ENCODE peak calls at places on chromosomes 4 and X, in six cellular contexts. O is GM12878; U is cardiac muscle cell; T is adrenal gland; S is A549; R is CD8-positive, alpha-beta memory T cell. H is an unnamed sample.

GRCh38 chrX:131626681-131627296 is 82.9 kb downstream of the OR13H1 start:
- DNase-seq in S (peak; percentile 15), U (peak; percentile 7), T (no peak), R (no peak), O (no peak), H (peak; percentile 32)

GRCh38 chr4:183011213-183011907 is 87.7 kb upstream of the WWC2 start:
- DNase-seq in R (no peak), T (no peak), O (no peak), U (no peak), S (no peak), H (peak; percentile 29)

GRCh38 chrX:39633293-39633692 is 464.5 kb downstream of the BCOR start:
- DNase-seq in R (no peak), S (no peak), U (peak; percentile 32), T (no peak), O (no peak), H (no peak)

GRCh38 chr4:7867191-7867590 is 72.5 kb downstream of the AFAP1 start:
- DNase-seq in U (no peak), T (no peak), O (no peak), R (no peak), S (no peak), H (no peak)

GRCh38 chr4:139515531-139515958 is 40.5 kb downstream of the SETD7 start:
- DNase-seq in R (no peak), U (peak; percentile 27), S (no peak), O (no peak), T (peak; percentile 60), H (no peak)

GRCh38 chr4:41380758-41381157 is 124.0 kb downstream of the UCHL1 start:
- DNase-seq in O (no peak), T (no peak), U (no peak), S (no peak), R (no peak), H (no peak)

GRCh38 chrX:46588263-46588662 is 14.7 kb downstream of the CHST7 start:
- DNase-seq in R (no peak), S (no peak), U (peak; percentile 86), O (no peak), T (peak; percentile 18), H (peak; percentile 22)

GRCh38 chrX:29992083-29992482 is 223.3 kb upstream of the MAGEB2 start:
- DNase-seq in R (no peak), S (no peak), U (no peak), O (no peak), T (no peak), H (peak; percentile 2)

GRCh38 chr4:152937535-152938236 is 1.6 kb downstream of the FHDC1 start:
- DNase-seq in S (peak; percentile 23), U (peak; percentile 38), R (no peak), T (no peak), O (no peak), H (no peak)

GRCh38 chr4:24683116-24683515 is 98.8 kb upstream of the DHX15 start:
- DNase-seq in S (no peak), R (no peak), U (no peak), O (no peak), T (no peak), H (no peak)

GRCh38 chrX:121307441-121307840 is 260.0 kb downstream of the GLUD2 start:
- DNase-seq in S (no peak), O (peak; percentile 63), R (no peak), U (peak; percentile 27), T (no peak), H (no peak)

GRCh38 chr4:76213415-76214268 is at the start of gene SCARB2:
- DNase-seq in T (peak; percentile 87), U (peak; percentile 94), O (no peak), S (peak; percentile 60), R (peak; percentile 64), H (peak; percentile 78)

GRCh38 chrX:47351706-47352105 is 18.7 kb upstream of the ZNF157 start:
- DNase-seq in O (no peak), R (no peak), S (no peak), T (peak; percentile 46), U (peak; percentile 30), H (peak; percentile 34)

GRCh38 chr4:48341776-48342558 is 638 bp downstream of the SLAIN2 start:
- DNase-seq in U (peak; percentile 48), S (no peak), R (peak; percentile 43), T (peak; percentile 52), O (no peak), H (peak; percentile 22)

GRCh38 chrX:129115104-129115503 is 408.2 kb downstream of the SMARCA1 start:
- DNase-seq in S (peak; percentile 13), O (no peak), U (peak; percentile 6), T (peak; percentile 13), R (no peak), H (peak; percentile 34)

GRCh38 chrX:107676559-107677378 is 48.5 kb downstream of the PRPS1 start:
- DNase-seq in U (peak; percentile 96), S (peak; percentile 62), O (no peak), T (peak; percentile 91), R (peak; percentile 1), H (peak; percentile 80)

GRCh38 chr4:42331914-42332368 is 65.3 kb upstream of the SHISA3 start:
- DNase-seq in U (peak; percentile 61), S (peak; percentile 15), O (no peak), T (no peak), R (no peak), H (peak; percentile 59)

GRCh38 chr4:152172146-152172545 is 363.7 kb downstream of the FBXW7 start:
- DNase-seq in T (no peak), R (no peak), U (no peak), O (no peak), S (no peak), H (no peak)

GRCh38 chr4:22910200-22910599 is 217.5 kb downstream of the GBA3 start:
- DNase-seq in U (no peak), T (no peak), S (no peak), R (no peak), O (no peak), H (no peak)

DNA sequence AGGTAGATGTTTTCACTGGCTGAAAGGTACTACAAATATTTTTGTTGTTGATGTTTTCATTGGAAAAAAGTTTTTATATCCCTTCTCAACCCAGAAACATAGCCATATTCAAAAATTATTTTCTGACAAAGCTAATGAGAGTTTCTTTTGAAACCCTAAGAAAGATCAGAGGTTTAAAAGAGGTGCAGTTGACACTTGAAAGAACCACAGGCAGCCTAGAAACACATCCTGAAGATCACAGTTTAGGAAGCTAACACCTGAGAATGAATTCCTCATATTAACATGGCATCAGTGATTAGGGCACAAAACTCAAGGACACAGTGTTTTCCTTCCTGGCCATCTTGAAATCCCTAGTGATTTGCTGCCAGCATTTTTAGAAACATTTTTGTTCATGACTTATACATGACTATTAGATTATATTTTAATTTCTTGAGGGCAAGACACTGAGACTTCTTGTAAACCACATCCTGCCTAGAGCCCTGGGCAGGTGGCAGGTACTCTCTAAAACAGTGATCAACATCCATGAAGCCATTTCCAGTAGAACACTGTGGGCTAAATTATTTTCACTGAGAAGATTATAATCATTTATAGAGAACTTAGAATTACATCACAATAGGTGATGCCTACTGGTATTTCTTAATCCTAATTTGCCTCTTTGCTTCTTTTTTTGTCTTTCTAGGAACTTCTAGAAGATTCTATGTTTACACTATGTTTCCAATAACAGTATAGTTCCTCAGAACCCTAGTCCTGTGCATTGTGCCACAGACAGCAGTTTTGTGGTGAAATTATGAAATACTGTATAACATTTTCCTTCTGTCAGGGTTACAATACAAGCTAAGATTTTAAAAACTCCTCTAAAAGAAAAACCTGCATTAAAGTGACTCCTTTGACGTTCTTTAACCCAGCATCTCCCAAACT is 79.9 kb downstream of the ARSJ start:
- DNase-seq in O (peak; percentile 45), R (no peak), T (no peak), S (no peak), U (no peak), H (no peak)
- H3K27ac ChIP-seq in O (peak overlapping the region; percentile 70), R (no peak overlapping the region), T (no peak overlapping the region), S (no peak overlapping the region), U (no peak overlapping the region), H (no peak overlapping the region)

GRCh38 chr4:185255868-185256267 is 46.5 kb downstream of the SNX25 start:
- DNase-seq in O (no peak), T (no peak), U (no peak), S (no peak), R (no peak), H (no peak)
- H3K27ac ChIP-seq in O (peak overlapping the region; percentile 38), T (no peak overlapping the region), U (no peak overlapping the region), S (no peak overlapping the region), R (peak overlapping the region; percentile 62), H (no peak overlapping the region)

DNA sequence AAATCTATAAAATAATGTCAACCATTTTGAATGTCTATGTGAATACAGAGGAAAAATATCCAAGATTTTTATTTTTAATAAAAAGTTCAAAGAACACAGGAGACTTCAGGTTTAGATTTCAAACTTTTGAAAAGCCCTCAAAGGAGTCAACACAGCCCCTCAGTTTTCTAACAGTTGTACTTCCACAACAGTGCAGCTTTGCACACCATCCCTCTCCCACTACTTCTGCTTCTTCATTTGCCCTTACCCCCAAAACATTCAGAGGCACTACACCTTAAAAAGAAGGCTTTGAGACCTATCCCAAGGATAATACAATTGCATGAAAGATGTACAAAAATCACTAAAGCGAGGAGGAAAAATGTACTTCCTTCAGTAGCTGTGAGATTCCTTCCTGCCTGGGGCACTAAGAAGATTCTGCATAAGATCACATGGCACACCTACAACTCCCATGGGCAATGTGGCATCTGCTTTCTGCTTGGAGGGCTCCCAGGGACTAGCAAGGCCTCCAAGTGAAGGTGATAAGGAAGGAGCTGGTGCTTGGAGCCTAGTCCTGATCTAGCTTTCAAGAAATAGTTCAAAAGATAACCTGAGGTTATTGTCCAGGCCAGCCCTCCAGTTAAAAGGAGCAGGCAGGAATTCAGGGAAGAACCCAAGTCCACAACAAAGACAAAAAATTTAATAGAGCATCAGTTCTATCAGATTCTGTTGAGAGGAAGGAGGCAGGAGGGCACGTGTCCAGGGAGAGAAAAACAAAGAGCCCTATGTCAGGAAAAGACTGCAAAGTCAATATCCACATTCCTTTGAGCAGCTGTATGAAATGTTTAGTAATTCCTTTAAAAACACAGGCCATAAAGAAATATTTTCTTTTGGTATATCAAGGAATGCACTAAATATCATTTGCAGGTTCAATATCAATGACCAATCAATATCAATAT is 19.1 kb downstream of the ARAP2 start:
- DNase-seq in R (no peak), O (no peak), S (no peak), T (no peak), U (no peak), H (peak; percentile 8)
- H3K27ac ChIP-seq in R (no peak overlapping the region), O (no peak overlapping the region), S (no peak overlapping the region), T (no peak overlapping the region), U (no peak overlapping the region), H (no peak overlapping the region)

DNA sequence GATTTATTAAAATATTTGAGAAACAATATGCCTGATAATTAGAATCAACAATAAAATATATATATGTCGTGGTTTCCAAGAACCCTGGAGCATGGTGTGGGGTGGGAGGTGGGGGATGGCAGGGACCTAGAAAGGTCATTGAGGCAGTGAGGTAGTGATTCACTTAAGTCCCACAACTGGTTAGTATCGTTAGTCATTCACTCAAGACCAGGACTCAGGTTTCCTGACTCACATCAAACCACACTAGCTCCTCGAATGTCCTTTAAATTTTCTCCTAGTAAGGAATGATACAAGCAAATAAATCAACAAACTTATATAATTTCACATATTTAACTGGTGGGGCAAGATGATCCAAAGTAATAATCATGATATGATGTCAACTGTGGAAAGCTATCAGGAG is 158.8 kb upstream of the AADAT start:
- DNase-seq in T (no peak), O (no peak), S (no peak), R (no peak), U (no peak), H (peak; percentile 60)
- H3K27ac ChIP-seq in T (no peak overlapping the region), O (no peak overlapping the region), S (no peak overlapping the region), R (no peak overlapping the region), U (no peak overlapping the region), H (peak overlapping the region; percentile 77)

H was measured in PC-3.